ENCODE peak calls at places on chromosomes 6 and 20, in four cellular contexts. X is hepatocyte, S is astrocyte of the spinal cord, F is lower leg skin. J is an unnamed sample.
A peak's percentile ranks its signal among the peaks of the same experiment; 100 is the strongest.

GRCh38 chr6:6912841-6913240 is 194.9 kb upstream of the RREB1 start:
- DNase-seq in F (no peak), S (no peak), X (no peak), J (no peak)

GRCh38 chr6:135922170-135922569 is 70.7 kb downstream of the PDE7B start:
- DNase-seq in X (peak; percentile 48), S (peak; percentile 98), F (no peak), J (no peak)

GRCh38 chr20:61315319-61315718 is 63.3 kb downstream of the CDH4 start:
- DNase-seq in X (no peak), F (no peak), S (no peak), J (no peak)

GRCh38 chr6:2103644-2104523 is 141.5 kb downstream of the GMDS start:
- DNase-seq in F (no peak), S (peak; percentile 70), X (peak; percentile 48), J (peak; percentile 54)

GRCh38 chr6:41092421-41093140 is 19.8 kb downstream of the NFYA start:
- DNase-seq in X (no peak), F (no peak), S (peak; percentile 20), J (no peak)

GRCh38 chr6:54426995-54427394 is 118.8 kb downstream of the TINAG start:
- DNase-seq in X (no peak), S (no peak), F (no peak), J (no peak)

GRCh38 chr20:25009218-25010145 is 16.9 kb upstream of the APMAP start:
- DNase-seq in X (no peak), F (no peak), S (no peak), J (no peak)

GRCh38 chr6:170291271-170292110 is 613 bp upstream of the DLL1 start:
- DNase-seq in X (peak; percentile 63), F (peak; percentile 74), S (no peak), J (peak; percentile 92)

GRCh38 chr6:158043008-158043407 is 61.3 kb downstream of the SYNJ2 start:
- DNase-seq in X (no peak), S (no peak), F (no peak), J (no peak)

GRCh38 chr6:153003294-153003645 is 761 bp upstream of the MTRF1L start:
- DNase-seq in F (no peak), X (peak; percentile 14), S (no peak), J (peak; percentile 10)

GRCh38 chr20:13006825-13007224 is 1.9 kb upstream of the SPTLC3 start:
- DNase-seq in F (no peak), X (no peak), S (peak; percentile 69), J (no peak)

GRCh38 chr6:37862992-37863391 is 43.5 kb downstream of the ZFAND3 start:
- DNase-seq in S (peak; percentile 42), F (no peak), X (no peak), J (no peak)

GRCh38 chr6:15426926-15427325 is 181.1 kb downstream of the JARID2 start:
- DNase-seq in F (no peak), X (no peak), S (no peak), J (no peak)

GRCh38 chr6:130020106-130020851 is 1.9 kb downstream of the L3MBTL3 start:
- DNase-seq in F (no peak), X (peak; percentile 48), S (peak; percentile 10), J (peak; percentile 12)